ENCODE peak calls at places on chromosome 18, in nine cellular contexts. J is A549, U is GM12878, M is HCT116, D is H54, X is thyroid gland, O is vagina, S is IMR-90, R is upper lobe of left lung. I is an unnamed sample.

GRCh38 chr18:9081940-9082339 is 20.6 kb upstream of the NDUFV2 start:
- DNase-seq in J (no peak), U (no peak), M (no peak), D (no peak), X (no peak), O (no peak), S (no peak), R (no peak), I (no peak)

GRCh38 chr18:68150976-68151375 is 563.9 kb downstream of the TMX3 start:
- DNase-seq in J (no peak), U (no peak), M (no peak), D (no peak), X (no peak), O (no peak), S (no peak), R (no peak), I (no peak)

GRCh38 chr18:78082776-78083175 is 833.1 kb downstream of the GALR1 start:
- DNase-seq in J (no peak), U (no peak), M (no peak), D (no peak), X (no peak), O (no peak), S (no peak), R (no peak), I (no peak)

GRCh38 chr18:21571763-21572162 is 28.7 kb downstream of the ESCO1 start:
- DNase-seq in J (no peak), U (no peak), M (no peak), D (no peak), X (no peak), O (no peak), S (no peak), R (no peak), I (no peak)

GRCh38 chr18:24602156-24602555 is 141.7 kb downstream of the HRH4 start:
- DNase-seq in J (no peak), U (no peak), M (no peak), D (no peak), X (no peak), O (no peak), S (no peak), R (no peak), I (no peak)

GRCh38 chr18:7749001-7749391 is 181.9 kb downstream of the PTPRM start:
- DNase-seq in J (no peak), U (no peak), M (no peak), D (no peak), X (peak), O (no peak), S (no peak), R (no peak), I (no peak)

GRCh38 chr18:45548614-45549013 is 66.7 kb upstream of the SLC14A2 start:
- DNase-seq in J (no peak), U (no peak), M (no peak), D (no peak), X (no peak), O (no peak), S (no peak), R (no peak), I (no peak)

GRCh38 chr18:75915941-75916640 is 488.6 kb upstream of the SMIM21 start:
- DNase-seq in J (no peak), U (no peak), M (no peak), D (no peak), X (peak), O (no peak), S (no peak), R (peak), I (no peak)

GRCh38 chr18:54263904-54264336 is 5.4 kb upstream of the POLI start:
- DNase-seq in J (no peak), U (peak), M (no peak), D (no peak), X (no peak), O (no peak), S (no peak), R (no peak), I (no peak)

GRCh38 chr18:79626905-79627749 is 52.5 kb upstream of the CTDP1 start:
- DNase-seq in J (no peak), U (no peak), M (no peak), D (no peak), X (no peak), O (no peak), S (no peak), R (peak), I (no peak)

GRCh38 chr18:73660931-73661330 is 486.7 kb downstream of the FBXO15 start:
- DNase-seq in J (no peak), U (no peak), M (no peak), D (no peak), X (no peak), O (no peak), S (no peak), R (no peak), I (no peak)

GRCh38 chr18:79852561-79853302 is 55.0 kb downstream of the KCNG2 start:
- DNase-seq in J (no peak), U (no peak), M (no peak), D (no peak), X (no peak), O (no peak), S (no peak), R (peak), I (no peak)

GRCh38 chr18:79625924-79626561 is 53.6 kb upstream of the CTDP1 start:
- DNase-seq in J (no peak), U (no peak), M (no peak), D (no peak), X (no peak), O (no peak), S (no peak), R (no peak), I (no peak)

GRCh38 chr18:56575819-56576663 is 62.4 kb downstream of the TXNL1 start:
- DNase-seq in J (peak), U (no peak), M (peak), D (peak), X (no peak), O (no peak), S (peak), R (no peak), I (no peak)

GRCh38 chr18:11533942-11534496 is 75.4 kb upstream of the SLC35G4 start:
- DNase-seq in J (no peak), U (no peak), M (no peak), D (no peak), X (no peak), O (no peak), S (no peak), R (peak), I (no peak)

GRCh38 chr18:70423988-70424387 is 135.1 kb downstream of the SOCS6 start:
- DNase-seq in J (no peak), U (no peak), M (peak), D (no peak), X (no peak), O (no peak), S (no peak), R (no peak), I (peak)

GRCh38 chr18:63741769-63742168 is 33.4 kb upstream of the SERPINB7 start:
- DNase-seq in J (no peak), U (no peak), M (no peak), D (no peak), X (no peak), O (no peak), S (peak), R (no peak), I (no peak)

GRCh38 chr18:29234751-29235150 is 1057.8 kb upstream of the CDH2 start:
- DNase-seq in J (no peak), U (no peak), M (no peak), D (no peak), X (no peak), O (no peak), S (no peak), R (no peak), I (no peak)

GRCh38 chr18:68564348-68564747 is 150.6 kb downstream of the TMX3 start:
- DNase-seq in J (no peak), U (no peak), M (no peak), D (no peak), X (no peak), O (no peak), S (no peak), R (no peak), I (no peak)

GRCh38 chr18:55220523-55220922 is 261.3 kb upstream of the CCDC68 start:
- DNase-seq in J (no peak), U (peak), M (no peak), D (no peak), X (no peak), O (no peak), S (no peak), R (no peak), I (no peak)

GRCh38 chr18:75314117-75314516 is 103.5 kb downstream of the TSHZ1 start:
- DNase-seq in J (no peak), U (no peak), M (no peak), D (no peak), X (no peak), O (no peak), S (no peak), R (no peak), I (no peak)

GRCh38 chr18:58844871-58845270 is 19.8 kb upstream of the ZNF532 start:
- DNase-seq in J (no peak), U (no peak), M (no peak), D (no peak), X (no peak), O (no peak), S (no peak), R (no peak), I (no peak)

GRCh38 chr18:58843662-58844035 is 21.0 kb upstream of the ZNF532 start:
- DNase-seq in J (no peak), U (no peak), M (no peak), D (no peak), X (no peak), O (no peak), S (no peak), R (no peak), I (no peak)

GRCh38 chr18:58845913-58846312 is 18.8 kb upstream of the ZNF532 start:
- DNase-seq in J (no peak), U (no peak), M (no peak), D (no peak), X (no peak), O (no peak), S (no peak), R (no peak), I (no peak)

GRCh38 chr18:58846325-58846724 is 18.4 kb upstream of the ZNF532 start:
- DNase-seq in J (no peak), U (no peak), M (no peak), D (no peak), X (no peak), O (no peak), S (no peak), R (no peak), I (no peak)

DNA sequence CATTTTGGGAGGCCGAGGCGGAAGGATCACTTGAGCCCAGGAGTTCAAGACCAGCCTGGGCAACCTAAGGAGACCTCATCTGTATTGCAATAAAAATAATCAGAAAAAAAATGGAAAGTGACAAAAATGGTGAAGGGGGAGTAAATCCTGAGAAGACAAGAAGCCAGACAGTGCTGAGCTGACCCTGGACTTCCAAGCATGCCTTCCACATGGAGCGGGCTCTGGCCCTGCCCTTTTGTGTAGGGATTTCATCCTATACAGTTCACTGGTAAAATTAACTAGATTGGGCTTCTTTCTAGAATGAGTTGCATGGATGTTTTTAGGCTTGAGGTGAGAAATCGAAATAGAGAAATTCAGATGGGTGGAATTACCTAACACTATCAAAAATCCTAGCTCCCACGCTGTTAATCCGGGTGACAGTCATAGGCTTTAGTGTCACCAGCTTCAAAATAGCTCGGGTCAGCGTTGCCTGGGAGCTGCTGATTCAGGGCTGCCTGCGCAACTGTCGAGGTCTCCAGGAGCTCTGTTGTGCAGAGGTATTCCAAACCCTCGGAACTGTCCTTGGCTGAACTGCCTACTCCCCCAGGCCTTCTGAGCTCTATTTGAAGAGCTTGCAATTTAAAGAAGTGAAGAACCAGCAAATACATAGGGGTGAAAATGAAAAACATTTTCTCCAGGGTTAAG is 21.6 kb upstream of the ZNF532 start:
- DNase-seq in J (no peak), U (no peak), M (no peak), D (no peak), X (no peak), O (no peak), S (no peak), R (no peak), I (no peak)
- TF ChIP-seq POLR2A in J (no peak), U (no peak), M (no peak), D (no peak), X (no peak), O (no peak), S (no peak), R (no peak), I (no peak)

GRCh38 chr18:801137-801536 is 10.9 kb downstream of the YES1 start:
- DNase-seq in J (no peak), U (no peak), M (no peak), D (no peak), X (no peak), O (no peak), S (no peak), R (no peak), I (no peak)
- TF ChIP-seq POLR2A in J (no peak), U (no peak), M (no peak), D (no peak), X (no peak), O (no peak), S (no peak), R (no peak), I (no peak)

DNA sequence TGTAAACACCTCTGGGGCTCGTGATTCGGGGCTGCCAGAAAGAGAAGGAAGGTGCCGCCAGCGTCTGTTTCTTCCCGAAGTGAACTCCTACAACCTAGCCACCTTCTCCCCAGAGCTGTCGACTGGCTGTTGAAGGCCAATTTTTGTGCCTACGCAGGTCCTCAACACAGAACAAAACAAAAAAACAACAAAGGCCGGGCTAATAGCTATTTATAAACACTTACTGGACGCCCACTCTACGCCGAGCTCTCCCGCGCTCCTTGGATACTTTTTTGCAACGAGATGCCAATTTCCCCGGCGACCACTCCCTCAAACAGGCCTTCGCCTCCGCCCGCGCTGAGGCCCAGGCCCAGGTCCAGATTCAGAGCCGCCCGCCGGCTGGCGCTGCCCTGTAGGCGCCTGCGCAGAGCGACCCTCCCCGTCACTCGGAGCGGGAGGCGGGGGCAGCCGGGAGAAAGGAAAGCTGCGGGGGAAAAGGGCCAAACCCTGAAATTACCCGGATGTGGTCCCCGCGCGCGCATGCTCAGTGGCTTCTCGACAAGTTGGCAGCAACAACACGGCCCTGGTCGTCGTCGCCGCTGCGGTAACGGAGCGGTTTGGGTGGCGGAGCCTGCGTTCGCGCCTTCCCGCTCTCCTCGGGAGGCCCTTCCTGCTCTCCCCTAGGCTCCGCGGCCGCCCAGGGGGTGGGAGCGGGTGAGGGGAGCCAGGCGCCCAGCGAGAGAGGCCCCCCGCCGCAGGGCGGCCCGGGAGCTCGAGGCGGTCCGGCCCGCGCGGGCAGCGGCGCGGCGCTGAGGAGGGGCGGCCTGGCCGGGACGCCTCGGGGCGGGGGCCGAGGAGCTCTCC is at the start of gene SMAD4:
- DNase-seq in J (peak), U (peak), M (peak), D (peak), X (peak), O (peak), S (peak), R (peak), I (peak)
- TF ChIP-seq POLR2A in J (peak), U (peak), M (peak), D (peak), X (peak), O (peak), S (peak), R (peak), I (peak)

DNA sequence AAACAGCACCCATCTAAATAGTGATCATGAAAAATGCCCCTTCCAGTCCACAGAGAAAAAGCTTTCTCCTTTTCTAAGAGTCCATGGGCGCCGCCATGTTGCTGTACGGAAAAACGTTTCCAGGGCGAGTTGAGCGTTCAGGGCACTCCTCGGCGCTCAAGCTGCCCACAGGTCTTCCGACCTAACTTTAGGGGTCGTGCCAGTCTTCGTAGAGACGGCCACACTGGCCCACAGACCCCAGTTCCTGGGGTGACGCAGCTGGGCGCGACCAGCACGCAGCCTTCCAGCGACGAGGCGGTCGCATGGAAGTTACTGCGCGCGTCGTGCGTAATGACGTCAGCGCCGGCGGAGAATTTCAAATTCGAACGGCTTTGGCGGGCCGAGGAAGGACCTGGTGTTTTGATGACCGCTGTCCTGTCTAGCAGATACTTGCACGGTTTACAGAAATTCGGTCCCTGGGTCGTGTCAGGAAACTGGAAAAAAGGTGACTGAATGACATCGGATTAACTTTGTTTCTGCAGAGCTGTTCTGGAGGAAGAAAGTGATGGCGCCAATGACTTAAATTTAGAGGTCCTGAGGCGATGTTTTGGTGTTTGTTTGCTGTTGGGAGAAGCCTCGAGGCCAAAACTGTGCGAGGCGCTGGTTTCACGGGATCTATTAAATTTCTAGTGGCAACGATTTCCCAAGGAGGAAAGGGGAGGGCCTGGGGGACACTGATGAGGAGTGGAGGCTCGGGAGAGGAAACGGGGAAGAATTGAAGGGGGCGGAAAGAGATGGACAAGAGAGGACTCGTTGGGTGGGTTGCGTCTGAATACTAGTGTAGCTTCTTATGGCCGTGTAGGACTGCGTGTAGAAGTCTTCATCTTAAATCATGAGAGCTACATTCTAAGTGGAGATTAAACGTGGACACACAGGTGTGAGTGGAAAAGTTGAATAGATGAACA is at the start of the genes METTL4 and NDC80:
- DNase-seq in J (peak), U (peak), M (peak), D (peak), X (peak), O (no peak), S (peak), R (peak), I (peak)
- TF ChIP-seq POLR2A in J (peak), U (peak), M (peak), D (peak), X (no peak), O (no peak), S (peak), R (peak), I (peak)

DNA sequence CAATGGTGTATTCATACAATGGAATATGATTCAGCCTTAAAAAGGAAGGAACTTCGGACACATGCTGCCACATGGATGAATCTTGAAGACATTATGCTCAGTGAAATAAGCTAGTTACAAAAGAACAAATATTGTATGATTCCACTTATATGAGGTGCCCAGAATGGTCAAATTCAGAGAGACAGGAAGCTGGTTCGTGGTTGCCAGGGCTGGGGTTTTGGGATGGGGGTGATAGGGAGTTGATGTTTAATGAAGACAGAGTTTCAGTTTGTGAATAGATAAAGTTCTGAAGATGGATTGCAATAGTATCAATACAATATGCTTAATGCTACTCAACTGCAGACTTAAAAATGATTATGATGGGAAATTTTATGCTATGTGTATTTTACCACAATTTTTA is 28.0 kb upstream of the MC2R start:
- DNase-seq in J (no peak), U (no peak), M (no peak), D (no peak), X (no peak), O (no peak), S (no peak), R (no peak), I (no peak)
- TF ChIP-seq POLR2A in J (no peak), U (no peak), M (no peak), D (no peak), X (no peak), O (no peak), S (no peak), R (no peak), I (no peak)